ENCODE peak calls at places on chromosomes 2 and 18, in seven cellular contexts. V, P, R, T, C, N and D are unnamed samples.

GRCh38 chr2:65278450-65279030 is 50.9 kb downstream of the ACTR2 start:
- DNase-seq in N (no peak), P (no peak), C (no peak), T (no peak), V (no peak), R (no peak), D (peak; percentile 54)

GRCh38 chr2:36919041-36919837 is 47.1 kb downstream of the STRN start:
- DNase-seq in N (no peak), V (no peak), C (no peak), P (no peak), R (no peak), T (no peak), D (no peak)

GRCh38 chr2:135226961-135227360 is 174.9 kb downstream of the RAB3GAP1 start:
- DNase-seq in N (no peak), C (no peak), R (no peak), P (no peak), V (no peak), T (no peak), D (no peak)

GRCh38 chr2:70964133-70964532 is 14.3 kb upstream of the ANKRD53 start:
- DNase-seq in T (no peak), V (no peak), C (no peak), R (peak; percentile 5), N (no peak), P (no peak), D (no peak)

GRCh38 chr2:102485151-102485769 is 12.2 kb downstream of the SLC9A4 start:
- DNase-seq in N (no peak), P (no peak), V (no peak), T (no peak), R (no peak), C (no peak), D (no peak)

GRCh38 chr2:238143239-238143951 is 4.9 kb downstream of the KLHL30 start:
- DNase-seq in P (no peak), T (no peak), V (peak; percentile 69), N (no peak), R (peak; percentile 48), C (no peak), D (no peak)

GRCh38 chr2:17276220-17276619 is 242.0 kb downstream of the RAD51AP2 start:
- DNase-seq in T (no peak), N (no peak), P (no peak), V (no peak), C (no peak), R (no peak), D (no peak)

GRCh38 chr2:61011649-61012048 is 5.9 kb upstream of the PEX13 start:
- DNase-seq in R (peak; percentile 56), T (no peak), P (no peak), V (no peak), C (no peak), N (no peak), D (no peak)

GRCh38 chr2:158724803-158725271 is 70.3 kb upstream of the DAPL1 start:
- DNase-seq in R (no peak), V (peak; percentile 76), T (peak; percentile 60), N (peak; percentile 26), C (no peak), P (no peak), D (no peak)

GRCh38 chr2:96806468-96807126 is 9.5 kb upstream of the CNNM3 start:
- DNase-seq in R (no peak), N (no peak), P (no peak), C (peak; percentile 40), T (no peak), V (no peak), D (no peak)

GRCh38 chr2:219032051-219032745 is 9.1 kb downstream of the CFAP65 start:
- DNase-seq in N (no peak), P (no peak), V (no peak), C (no peak), T (no peak), R (no peak), D (no peak)

GRCh38 chr2:26807788-26808460 is 22.1 kb downstream of the CENPA start:
- DNase-seq in R (no peak), T (no peak), N (no peak), P (no peak), V (no peak), C (no peak), D (no peak)

GRCh38 chr2:238784671-238785527 is 63.0 kb upstream of the TWIST2 start:
- DNase-seq in V (peak; percentile 34), P (peak; percentile 27), C (peak; percentile 52), N (peak; percentile 86), T (peak; percentile 64), R (peak; percentile 67), D (peak; percentile 44)

GRCh38 chr18:46704189-46704588 is 47.2 kb upstream of the LOXHD1 start:
- DNase-seq in P (no peak), T (no peak), V (no peak), N (no peak), C (no peak), R (no peak), D (no peak)

GRCh38 chr2:164896226-164896625 is 54.6 kb upstream of the COBLL1 start:
- DNase-seq in T (no peak), N (no peak), V (no peak), R (no peak), C (no peak), P (no peak), D (peak; percentile 27)

GRCh38 chr2:221255862-221256261 is 316.2 kb downstream of the EPHA4 start:
- DNase-seq in C (no peak), T (no peak), P (no peak), N (peak; percentile 77), V (no peak), R (no peak), D (no peak)

GRCh38 chr2:74985983-74986382 is 27.5 kb downstream of the POLE4 start:
- DNase-seq in N (no peak), R (no peak), P (no peak), C (peak; percentile 13), V (no peak), T (no peak), D (no peak)

GRCh38 chr2:127672341-127673303 is 2.7 kb downstream of the LIMS2 start:
- DNase-seq in C (no peak), N (peak; percentile 43), P (no peak), T (peak; percentile 23), R (no peak), V (no peak), D (no peak)
- H3K27ac ChIP-seq in C (no peak overlapping the region), N (no peak overlapping the region), P (no peak overlapping the region), T (peak overlapping the region; percentile 88), R (peak overlapping the region; percentile 93), V (no peak overlapping the region), D (no peak overlapping the region)

DNA sequence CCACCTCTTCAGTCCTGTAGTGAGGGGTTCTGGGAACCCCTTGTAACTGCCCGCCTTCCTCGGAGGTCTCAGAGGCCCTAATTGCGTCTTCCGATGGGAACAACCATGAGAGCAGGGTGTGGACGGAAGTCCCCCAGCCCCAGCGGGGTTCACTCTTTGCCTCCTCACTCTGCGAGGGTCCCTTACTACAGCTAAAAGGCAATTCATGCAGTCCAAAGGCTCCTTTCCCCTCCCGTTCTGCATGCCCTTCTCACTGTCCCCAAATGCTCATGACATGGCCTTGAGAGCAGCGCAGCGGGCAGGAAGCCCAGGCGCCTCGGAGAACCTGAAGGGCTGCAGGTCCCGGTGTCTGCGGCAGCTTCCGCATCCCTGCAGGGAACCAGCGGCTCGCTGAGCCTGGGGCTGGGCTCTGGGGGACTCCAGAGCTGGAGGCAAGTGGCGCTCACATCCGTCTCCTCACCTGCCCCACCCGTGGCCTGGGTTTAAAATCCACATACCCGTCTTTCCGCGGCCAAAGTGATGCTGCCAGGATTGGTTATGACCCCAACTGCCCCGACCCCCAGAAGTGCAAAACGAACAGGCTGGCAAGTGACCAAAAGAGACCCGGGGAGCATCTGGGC is 534 bp upstream of the CIDEA start:
- DNase-seq in T (no peak), N (peak; percentile 80), R (no peak), P (no peak), V (no peak), C (no peak), D (no peak)
- H3K4me3 ChIP-seq in T (peak overlapping the region; percentile 27), N (peak overlapping the region; percentile 59), R (peak overlapping the region; percentile 53), P (peak overlapping the region; percentile 45), V (no peak overlapping the region), C (no peak overlapping the region), D (peak overlapping the region; percentile 39)

GRCh38 chr2:200127852-200128251 is 172.5 kb downstream of the MAIP1 start:
- DNase-seq in V (no peak), C (no peak), P (peak; percentile 33), T (no peak), R (no peak), N (no peak), D (peak; percentile 67)
- TF ChIP-seq CTCF in V (no peak), C (no peak), P (peak; percentile 36), T (no peak), R (no peak), N (no peak), D (peak; percentile 48)

GRCh38 chr18:23316986-23317385 is 136.1 kb upstream of the RIOK3 start:
- DNase-seq in N (peak; percentile 20), P (no peak), C (no peak), T (no peak), V (no peak), R (no peak), D (no peak)
- H3K27ac ChIP-seq in N (no peak overlapping the region), P (no peak overlapping the region), C (no peak overlapping the region), T (no peak overlapping the region), V (no peak overlapping the region), R (no peak overlapping the region), D (no peak overlapping the region)

GRCh38 chr2:174635747-174636399 is 38.3 kb upstream of the WIPF1 start:
- DNase-seq in P (no peak), V (no peak), R (no peak), N (no peak), C (no peak), T (no peak), D (no peak)

GRCh38 chr2:174636979-174637378 is 39.4 kb upstream of the WIPF1 start:
- DNase-seq in N (no peak), R (no peak), T (no peak), V (no peak), P (no peak), C (no peak), D (no peak)

GRCh38 chr2:174634130-174635014 is 36.8 kb upstream of the WIPF1 start:
- DNase-seq in T (no peak), P (no peak), V (no peak), N (no peak), C (peak; percentile 78), R (no peak), D (no peak)

GRCh38 chr2:174633621-174633927 is 36.0 kb upstream of the WIPF1 start:
- DNase-seq in V (no peak), C (peak; percentile 60), T (no peak), R (no peak), N (peak; percentile 55), P (no peak), D (no peak)

GRCh38 chr2:174635015-174635593 is 37.5 kb upstream of the WIPF1 start:
- DNase-seq in P (no peak), T (no peak), N (no peak), R (no peak), V (no peak), C (no peak), D (no peak)
- H3K4me3 ChIP-seq in P (no peak overlapping the region), T (peak overlapping the region; percentile 32), N (no peak overlapping the region), R (no peak overlapping the region), V (no peak overlapping the region), C (peak overlapping the region; percentile 73), D (no peak overlapping the region)

GRCh38 chr2:241310917-241311566 is 4.4 kb downstream of the HDLBP start:
- DNase-seq in C (peak; percentile 54), N (no peak), P (no peak), R (no peak), T (no peak), V (no peak), D (no peak)
- TF ChIP-seq CTCF in C (peak; percentile 57), N (no peak), P (no peak), R (no peak), T (no peak), V (no peak), D (peak; percentile 3)